ENCODE peak calls at places on chromosomes 11 and 22, in eight cellular contexts. V, S, A, M, T, F, C and H are unnamed samples.
A peak's percentile ranks its signal among the peaks of the same experiment; 100 is the strongest.

GRCh38 chr11:2777871-2778629 is 78.3 kb upstream of the KCNQ1OT1 start:
- DNase-seq in F (peak; percentile 10), M (no peak), A (no peak), C (no peak), S (no peak), T (no peak), V (no peak), H (no peak)

GRCh38 chr11:62544521-62545436 is 1.8 kb downstream of the AHNAK start:
- DNase-seq in V (no peak), F (no peak), S (no peak), T (peak; percentile 45), A (peak; percentile 51), M (no peak), C (no peak), H (no peak)

GRCh38 chr11:44221486-44221885 is 88.5 kb downstream of the ALX4 start:
- DNase-seq in C (no peak), S (no peak), T (no peak), M (no peak), F (no peak), V (no peak), A (no peak), H (no peak)

GRCh38 chr11:126163074-126163700 is 48.3 kb downstream of the RPUSD4 start:
- DNase-seq in F (no peak), S (no peak), M (no peak), C (no peak), A (no peak), V (peak; percentile 95), T (no peak), H (no peak)

GRCh38 chr11:8693010-8693551 is 10.5 kb downstream of the RPL27A start:
- DNase-seq in S (no peak), F (no peak), V (no peak), T (no peak), C (no peak), A (no peak), M (no peak), H (no peak)

GRCh38 chr11:93080146-93080759 is 110.8 kb downstream of the MTNR1B start:
- DNase-seq in F (no peak), T (no peak), V (no peak), C (no peak), S (no peak), M (no peak), A (no peak), H (no peak)

GRCh38 chr11:63666874-63667273 is 4.3 kb downstream of the ATL3 start:
- DNase-seq in V (no peak), S (no peak), T (peak; percentile 28), M (no peak), F (no peak), A (no peak), C (no peak), H (no peak)

GRCh38 chr11:69240332-69241074 is 53.5 kb upstream of the MYEOV start:
- DNase-seq in F (no peak), S (no peak), M (no peak), A (no peak), V (no peak), C (no peak), T (peak; percentile 36), H (no peak)

GRCh38 chr11:115959098-115959497 is 454.9 kb upstream of the CADM1 start:
- DNase-seq in T (no peak), S (no peak), F (peak; percentile 38), C (no peak), A (no peak), M (no peak), V (no peak), H (no peak)

GRCh38 chr22:37525073-37525745 is 6.0 kb upstream of the CARD10 start:
- DNase-seq in S (no peak), F (no peak), C (no peak), T (peak; percentile 92), V (peak; percentile 54), M (no peak), A (no peak), H (no peak)

GRCh38 chr11:62788991-62789390 is 1.8 kb downstream of the TMEM179B start:
- DNase-seq in T (no peak), M (no peak), F (no peak), V (no peak), C (no peak), S (no peak), A (no peak), H (no peak)

GRCh38 chr11:10459029-10459970 is 4.2 kb downstream of the AMPD3 start:
- DNase-seq in A (no peak), M (peak; percentile 26), V (no peak), F (no peak), T (no peak), S (peak; percentile 32), C (peak; percentile 55), H (no peak)

GRCh38 chr22:23203452-23204124 is 23.3 kb downstream of the BCR start:
- DNase-seq in M (no peak), S (no peak), A (no peak), V (no peak), F (no peak), C (no peak), T (no peak), H (no peak)

GRCh38 chr22:18064636-18065035 is 13.2 kb upstream of the PEX26 start:
- DNase-seq in A (no peak), V (no peak), M (no peak), C (no peak), F (no peak), S (no peak), T (no peak), H (no peak)

GRCh38 chr11:110435780-110436717 is 6.3 kb downstream of the FDX1 start:
- DNase-seq in T (no peak), V (peak; percentile 22), S (no peak), F (no peak), A (no peak), C (no peak), M (no peak), H (no peak)

GRCh38 chr22:48186121-48186790 is 1423.8 kb downstream of the TBC1D22A start:
- DNase-seq in V (no peak), M (no peak), T (no peak), A (no peak), C (no peak), F (no peak), S (no peak), H (no peak)

GRCh38 chr22:46591890-46592289 is 28.3 kb upstream of the GRAMD4 start:
- DNase-seq in C (no peak), V (no peak), A (no peak), F (no peak), S (no peak), T (no peak), M (no peak), H (no peak)

GRCh38 chr11:35751664-35752061 is 89.1 kb downstream of the TRIM44 start:
- DNase-seq in C (no peak), M (no peak), S (no peak), F (no peak), A (no peak), T (no peak), V (no peak), H (no peak)

GRCh38 chr11:1155274-1155693 is 2.5 kb upstream of the MUC5AC start:
- DNase-seq in V (no peak), T (no peak), M (no peak), F (no peak), A (no peak), C (no peak), S (no peak), H (no peak)

GRCh38 chr11:19560156-19560555 is 152.5 kb upstream of the NAV2 start:
- DNase-seq in F (no peak), S (no peak), T (no peak), V (no peak), A (no peak), M (no peak), C (no peak), H (no peak)

GRCh38 chr11:71333473-71333872 is 81.1 kb upstream of the SHANK2 start:
- DNase-seq in F (no peak), S (no peak), C (no peak), M (no peak), A (no peak), V (no peak), T (no peak), H (no peak)

GRCh38 chr11:103871923-103872551 is 164.4 kb upstream of the DDI1 start:
- DNase-seq in M (no peak), S (no peak), A (no peak), V (no peak), F (no peak), T (no peak), C (no peak), H (no peak)

GRCh38 chr22:24011735-24012068 is 598 bp downstream of the CABIN1 start:
- DNase-seq in F (no peak), V (no peak), M (no peak), T (no peak), C (no peak), S (no peak), A (peak; percentile 14), H (no peak)

GRCh38 chr11:121448431-121448941 is 3.6 kb upstream of the SORL1 start:
- DNase-seq in A (no peak), S (no peak), F (no peak), M (no peak), T (no peak), C (no peak), V (no peak), H (no peak)

GRCh38 chr22:30667092-30667485 is 586 bp downstream of the DUSP18 start:
- DNase-seq in M (no peak), S (no peak), F (no peak), C (no peak), T (no peak), V (no peak), A (no peak), H (no peak)

GRCh38 chr22:42114721-42115120 is 15.9 kb downstream of the CYP2D6 start:
- DNase-seq in A (no peak), S (no peak), M (no peak), V (no peak), T (no peak), F (no peak), C (no peak), H (no peak)

GRCh38 chr11:123194308-123195181 is 503 bp downstream of the CLMP start:
- DNase-seq in M (no peak), T (peak; percentile 54), V (no peak), C (no peak), A (peak; percentile 46), S (no peak), F (no peak), H (no peak)

GRCh38 chr11:64996327-64996709 is 453 bp downstream of the BATF2 start:
- DNase-seq in F (no peak), M (no peak), V (no peak), S (no peak), T (no peak), C (no peak), A (no peak), H (no peak)

GRCh38 chr11:59173080-59173963 is 1.4 kb downstream of the DTX4 start:
- DNase-seq in V (no peak), C (peak; percentile 3), S (no peak), F (no peak), T (peak; percentile 40), A (no peak), M (no peak), H (no peak)

GRCh38 chr11:70251583-70252285 is 18.8 kb upstream of the PPFIA1 start:
- DNase-seq in F (no peak), V (no peak), C (no peak), T (no peak), S (no peak), M (no peak), A (no peak), H (no peak)

GRCh38 chr11:34158661-34159060 is 53.2 kb downstream of the NAT10 start:
- DNase-seq in C (no peak), S (no peak), A (no peak), V (no peak), M (no peak), T (no peak), F (no peak), H (no peak)

GRCh38 chr11:77752518-77752917 is 68.0 kb downstream of the RSF1 start:
- DNase-seq in A (no peak), F (peak; percentile 31), V (no peak), M (no peak), T (no peak), S (no peak), C (no peak), H (peak; percentile 48)

GRCh38 chr22:40635940-40636379 is 559 bp downstream of the MRTFA start:
- DNase-seq in C (no peak), A (no peak), F (no peak), T (no peak), S (no peak), M (no peak), V (no peak), H (no peak)

GRCh38 chr11:105670811-105671210 is 60.9 kb downstream of the GRIA4 start:
- DNase-seq in M (no peak), V (no peak), T (no peak), C (no peak), A (no peak), F (no peak), S (no peak), H (no peak)